ENCODE peak calls at places on chromosomes 1 and 21, in seven cellular contexts. K is mesendoderm, B is neuronal stem cell, E is IMR-90, V is H1, Q is H9, J is mesenchymal stem cell. O is an unnamed sample.

GRCh38 chr21:38343691-38344090 is 86.9 kb downstream of the KCNJ15 start:
- DNase-seq in K (no peak), B (no peak), E (peak; percentile 49), J (peak; percentile 75), Q (no peak), V (no peak), O (no peak)

GRCh38 chr1:55286851-55287602 is 71.9 kb upstream of the USP24 start:
- DNase-seq in K (no peak), Q (no peak), B (no peak), J (peak; percentile 30), E (peak; percentile 35), V (no peak), O (no peak)

GRCh38 chr1:9766759-9767442 is 56.9 kb downstream of the CLSTN1 start:
- DNase-seq in B (no peak), E (peak; percentile 100), V (no peak), Q (no peak), K (peak; percentile 73), J (peak; percentile 99), O (peak; percentile 99)

GRCh38 chr1:154237880-154238506 is 17.2 kb downstream of the UBAP2L start:
- DNase-seq in V (no peak), Q (no peak), K (no peak), E (no peak), B (no peak), J (no peak), O (no peak)

GRCh38 chr1:112614460-112615065 is 4.4 kb downstream of the ST7L start:
- DNase-seq in V (no peak), E (peak; percentile 64), B (no peak), J (peak; percentile 75), Q (no peak), K (peak; percentile 59), O (peak; percentile 71)

GRCh38 chr1:150233359-150234308 is 2.3 kb downstream of the ANP32E start:
- DNase-seq in J (peak; percentile 46), E (peak; percentile 12), V (peak; percentile 26), Q (no peak), K (peak; percentile 18), B (no peak), O (no peak)

GRCh38 chr1:118954286-118954890 is 33.8 kb downstream of the TBX15 start:
- DNase-seq in B (no peak), J (no peak), V (no peak), Q (no peak), E (no peak), K (peak; percentile 30), O (no peak)

GRCh38 chr1:74505889-74506288 is 6.5 kb downstream of the LRRC53 start:
- DNase-seq in Q (no peak), B (no peak), K (no peak), E (no peak), V (no peak), J (no peak), O (no peak)

GRCh38 chr1:53606197-53607095 is 132.5 kb downstream of the GLIS1 start:
- DNase-seq in V (peak; percentile 65), J (no peak), Q (no peak), K (peak; percentile 32), B (no peak), E (no peak), O (no peak)

GRCh38 chr21:33348728-33349127 is 24.0 kb downstream of the IFNAR1 start:
- DNase-seq in Q (no peak), V (no peak), K (no peak), B (no peak), J (no peak), E (no peak), O (no peak)

GRCh38 chr1:145863272-145863671 is 4.4 kb upstream of the PIAS3 start:
- DNase-seq in V (no peak), B (no peak), J (no peak), Q (no peak), E (no peak), K (no peak), O (no peak)

GRCh38 chr1:92446990-92447681 is 39.6 kb downstream of the GFI1 start:
- DNase-seq in Q (peak; percentile 36), V (no peak), B (no peak), E (peak; percentile 35), J (peak; percentile 14), K (peak; percentile 81), O (no peak)

GRCh38 chr1:183830389-183830788 is 25.5 kb downstream of the RGL1 start:
- DNase-seq in J (no peak), Q (no peak), K (no peak), B (no peak), E (no peak), V (no peak), O (no peak)

GRCh38 chr1:223831755-223832636 is 13.8 kb downstream of the TP53BP2 start:
- DNase-seq in Q (no peak), B (no peak), E (peak; percentile 88), K (no peak), J (peak; percentile 72), V (no peak), O (no peak)

GRCh38 chr1:95230256-95230655 is 3.8 kb upstream of the RWDD3 start:
- DNase-seq in Q (no peak), V (no peak), B (no peak), J (no peak), K (no peak), E (no peak), O (no peak)

GRCh38 chr1:90487040-90487439 is 230.1 kb downstream of the BARHL2 start:
- DNase-seq in B (no peak), E (no peak), K (no peak), V (no peak), Q (no peak), J (no peak), O (no peak)

GRCh38 chr1:4584471-4584870 is 69.9 kb upstream of the AJAP1 start:
- DNase-seq in K (no peak), B (no peak), V (no peak), Q (no peak), E (no peak), J (no peak), O (no peak)

GRCh38 chr1:185886671-185887070 is 152.5 kb downstream of the HMCN1 start:
- DNase-seq in J (no peak), E (no peak), Q (no peak), V (no peak), K (no peak), B (no peak), O (no peak)

GRCh38 chr1:160711528-160712311 is at the start of gene CD48:
- DNase-seq in K (no peak), B (no peak), E (no peak), Q (no peak), V (no peak), J (no peak), O (no peak)

GRCh38 chr1:211483896-211484612 is 7.9 kb downstream of the RD3 start:
- DNase-seq in E (no peak), K (no peak), B (no peak), V (no peak), Q (no peak), J (no peak), O (no peak)

GRCh38 chr21:43290529-43291346 is 121.9 kb downstream of the CRYAA start:
- DNase-seq in E (no peak), B (no peak), K (no peak), Q (no peak), J (no peak), V (no peak), O (no peak)

GRCh38 chr21:14989359-14989758 is 75.4 kb downstream of the NRIP1 start:
- DNase-seq in E (peak; percentile 77), B (no peak), K (no peak), J (no peak), Q (no peak), V (no peak), O (no peak)

GRCh38 chr1:100969336-100969735 is 56.2 kb downstream of the DPH5 start:
- DNase-seq in E (no peak), B (no peak), J (no peak), Q (no peak), V (no peak), K (no peak), O (no peak)

DNA sequence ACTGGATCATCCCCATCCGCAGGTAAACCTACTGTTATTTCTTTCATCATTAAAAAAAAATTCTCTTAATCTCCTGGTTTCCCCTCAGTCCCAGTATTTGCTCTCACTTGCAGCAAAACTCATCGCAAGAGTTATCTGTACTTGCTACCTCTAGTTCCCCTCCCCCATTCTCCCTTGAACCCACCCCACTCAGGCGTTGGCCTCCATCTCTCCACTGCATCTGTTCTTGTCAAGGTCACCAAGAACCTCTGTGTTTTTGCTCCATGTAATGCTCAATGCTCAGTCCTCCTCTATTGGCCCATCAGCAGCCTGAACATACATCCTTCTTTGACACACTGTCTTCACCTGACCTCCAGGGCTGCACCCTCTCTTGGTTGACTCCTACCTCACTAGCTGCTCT is 4.6 kb downstream of the PKLR start:
- DNase-seq in B (no peak), Q (no peak), V (no peak), J (no peak), E (no peak), K (no peak), O (no peak)
- H3K18ac ChIP-seq in B (no peak overlapping the region), Q (no peak overlapping the region), V (no peak overlapping the region), J (no peak overlapping the region), E (no peak overlapping the region), K (no peak overlapping the region), O (no peak overlapping the region)

GRCh38 chr1:199297901-199298300 is 659.1 kb downstream of the PTPRC start:
- DNase-seq in B (no peak), Q (no peak), K (no peak), V (no peak), J (no peak), E (no peak), O (no peak)
- H3K18ac ChIP-seq in B (no peak overlapping the region), Q (no peak overlapping the region), K (no peak overlapping the region), V (no peak overlapping the region), J (no peak overlapping the region), E (no peak overlapping the region), O (no peak overlapping the region)

DNA sequence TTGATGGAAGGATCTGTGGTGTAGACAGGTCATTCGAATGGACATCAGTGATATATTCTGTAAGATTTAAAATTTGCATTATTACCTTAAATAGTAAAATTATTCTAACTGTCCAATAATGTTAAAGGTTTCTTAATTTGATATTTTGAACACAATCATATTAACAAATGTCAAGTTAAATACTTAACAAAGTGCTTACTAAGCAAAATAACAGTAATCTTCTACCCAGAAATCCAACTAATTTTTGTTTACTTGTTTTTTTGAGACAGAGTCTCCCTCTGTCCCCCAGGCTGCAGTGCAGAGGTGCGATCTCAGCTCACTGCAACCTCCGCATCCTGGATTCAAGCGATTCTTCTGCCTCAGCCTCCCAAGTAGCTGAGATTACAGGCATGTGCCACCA is 33.9 kb downstream of the USP33 start:
- DNase-seq in K (no peak), E (no peak), J (no peak), Q (no peak), B (no peak), V (no peak), O (no peak)
- H3K18ac ChIP-seq in K (no peak overlapping the region), E (no peak overlapping the region), J (no peak overlapping the region), Q (no peak overlapping the region), B (no peak overlapping the region), V (no peak overlapping the region), O (no peak overlapping the region)

GRCh38 chr1:205514211-205515142 is 10.0 kb downstream of the CDK18 start:
- DNase-seq in Q (no peak), E (no peak), J (no peak), K (no peak), B (no peak), V (no peak), O (no peak)

GRCh38 chr1:205516362-205516761 is 11.9 kb downstream of the CDK18 start:
- DNase-seq in K (no peak), B (no peak), E (no peak), Q (no peak), J (no peak), V (no peak), O (no peak)

GRCh38 chr1:205515781-205516253 is 11.3 kb downstream of the CDK18 start:
- DNase-seq in K (peak; percentile 87), J (peak; percentile 75), B (no peak), E (no peak), Q (no peak), V (no peak), O (no peak)

GRCh38 chr1:205512059-205513045 is 7.9 kb downstream of the CDK18 start:
- DNase-seq in V (no peak), B (no peak), E (peak; percentile 11), Q (no peak), K (peak; percentile 48), J (no peak), O (peak; percentile 17)

GRCh38 chr1:205513774-205514173 is 9.3 kb downstream of the CDK18 start:
- DNase-seq in E (no peak), B (no peak), Q (no peak), K (no peak), J (no peak), V (no peak), O (no peak)
- H3K18ac ChIP-seq in E (no peak overlapping the region), B (no peak overlapping the region), Q (no peak overlapping the region), K (no peak overlapping the region), J (no peak overlapping the region), V (no peak overlapping the region), O (no peak overlapping the region)

O was measured in trophoblast cell.